ENCODE peak calls at places on chromosome 6, in nine cellular contexts. W is NCI-H510A treated with DMSO at 0.1 percent for 48 hours; F is hippocampal formation; X is activated T-cell treated with anti-CD3 and anti-CD28 coated beads, Interleukin-2, amount 50 U/mL, for 4 hours; N is brain microvascular endothelial cell; Y is SK-N-SH; U is DMS53; V is adipocyte; L is stimulated activated CD4-positive, alpha-beta T cell treated with anti-CD3 and anti-CD28 coated beads, Interleukin-1b, Interleukin-23, amount 100 ng/mL, for 48 hours. P is an unnamed sample.
A peak's percentile ranks its signal among the peaks of the same experiment; 100 is the strongest.

GRCh38 chr6:112216699-112217551 is 37.4 kb downstream of the LAMA4 start:
- DNase-seq in Y (no peak), U (peak; percentile 73), X (no peak), N (peak; percentile 81), F (no peak), L (no peak), W (no peak), V (peak; percentile 66), P (peak; percentile 92)

GRCh38 chr6:44527191-44527960 is 139.9 kb downstream of the CDC5L start:
- DNase-seq in F (no peak), U (no peak), L (peak; percentile 22), V (no peak), X (no peak), W (no peak), Y (no peak), N (no peak), P (no peak)

GRCh38 chr6:74409447-74409846 is 713.4 kb downstream of the CD109 start:
- DNase-seq in N (peak; percentile 66), V (peak; percentile 85), W (peak; percentile 7), Y (no peak), F (no peak), L (no peak), X (no peak), U (peak; percentile 82), P (no peak)

GRCh38 chr6:93454533-93454932 is 35.2 kb upstream of the EPHA7 start:
- DNase-seq in W (no peak), Y (no peak), L (no peak), N (no peak), V (no peak), U (no peak), F (no peak), X (no peak), P (no peak)

GRCh38 chr6:75882734-75883133 is 133.7 kb downstream of the MYO6 start:
- DNase-seq in U (no peak), V (peak; percentile 66), Y (no peak), L (no peak), W (no peak), F (no peak), X (no peak), N (peak; percentile 88), P (no peak)

GRCh38 chr6:159217595-159218275 is 48.5 kb downstream of the FNDC1 start:
- DNase-seq in F (no peak), V (peak; percentile 71), X (no peak), U (peak; percentile 37), W (peak; percentile 1), Y (peak; percentile 72), N (peak; percentile 36), L (peak; percentile 25), P (no peak)

GRCh38 chr6:149897015-149897697 is 757 bp downstream of the RAET1E start:
- DNase-seq in W (no peak), L (no peak), Y (no peak), N (peak; percentile 70), F (peak; percentile 25), X (no peak), V (peak; percentile 96), U (peak; percentile 7), P (peak; percentile 44)

GRCh38 chr6:77458421-77458820 is 4.9 kb downstream of the HTR1B start:
- DNase-seq in Y (no peak), U (no peak), V (no peak), L (no peak), N (no peak), W (no peak), F (no peak), X (no peak), P (peak; percentile 50)

GRCh38 chr6:169723200-169723909 is 945 bp downstream of the PHF10 start:
- DNase-seq in X (peak; percentile 55), U (peak; percentile 63), F (peak; percentile 67), N (peak; percentile 38), L (peak; percentile 66), Y (peak; percentile 81), V (peak; percentile 83), W (no peak), P (peak; percentile 30)

GRCh38 chr6:157669747-157670216 is 153.3 kb upstream of the SNX9 start:
- DNase-seq in L (no peak), Y (peak; percentile 75), F (peak; percentile 60), V (peak; percentile 88), N (peak; percentile 61), X (no peak), U (no peak), W (peak; percentile 53), P (peak; percentile 27)

GRCh38 chr6:152983637-152984386 is 971 bp upstream of the FBXO5 start:
- DNase-seq in N (peak; percentile 87), X (peak; percentile 89), Y (peak; percentile 19), L (peak; percentile 82), W (no peak), U (peak; percentile 63), V (peak; percentile 98), F (peak; percentile 94), P (peak; percentile 80)

GRCh38 chr6:154605207-154605877 is 94.9 kb upstream of the CNKSR3 start:
- DNase-seq in L (peak; percentile 29), N (no peak), Y (no peak), F (no peak), V (no peak), U (peak; percentile 49), W (no peak), X (peak; percentile 29), P (no peak)

GRCh38 chr6:66771626-66772025 is 1064.6 kb upstream of the EYS start:
- DNase-seq in V (peak; percentile 3), L (no peak), N (no peak), U (no peak), F (no peak), Y (no peak), W (no peak), X (no peak), P (no peak)

GRCh38 chr6:46325561-46326525 is 155.1 kb upstream of the ENPP5 start:
- DNase-seq in X (no peak), F (peak; percentile 62), Y (no peak), U (peak; percentile 58), N (peak; percentile 7), L (peak; percentile 6), W (peak; percentile 68), V (peak; percentile 75), P (no peak)

GRCh38 chr6:106225581-106225980 is 100.0 kb downstream of the ATG5 start:
- DNase-seq in U (peak; percentile 31), L (no peak), X (no peak), F (no peak), W (no peak), V (no peak), Y (no peak), N (no peak), P (no peak)

GRCh38 chr6:166007349-166008263 is 160.0 kb downstream of the TBXT start:
- DNase-seq in X (no peak), W (peak; percentile 15), V (no peak), L (no peak), U (peak; percentile 36), Y (peak; percentile 55), N (peak; percentile 79), F (no peak), P (no peak)

GRCh38 chr6:166567107-166567506 is 19.4 kb downstream of the RAMACL start:
- DNase-seq in F (no peak), X (no peak), W (no peak), U (no peak), N (peak; percentile 91), L (no peak), V (peak; percentile 78), Y (no peak), P (no peak)

GRCh38 chr6:75892384-75892783 is 143.3 kb downstream of the MYO6 start:
- DNase-seq in L (no peak), V (no peak), Y (no peak), U (peak; percentile 8), W (no peak), F (no peak), N (no peak), X (no peak), P (no peak)

P was measured in dermis microvascular lymphatic vessel endothelial cell.